ENCODE peak calls at places on chromosomes 4 and X, in eight cellular contexts. C is left ventricle myocardium inferior, O is IMR-90, B is breast epithelium, Y is body of pancreas, V is upper lobe of left lung, I is RWPE1, E is AG04450. X is an unnamed sample.

GRCh38 chrX:111010151-111010550 is 85.8 kb upstream of the PAK3 start:
- DNase-seq in B (no peak), I (no peak), C (no peak), V (no peak), O (no peak), Y (no peak), E (no peak), X (no peak)

GRCh38 chr4:139887962-139888735 is 222.5 kb downstream of the MGST2 start:
- DNase-seq in Y (no peak), O (no peak), C (no peak), V (peak; percentile 75), E (no peak), I (peak; percentile 72), B (peak; percentile 80), X (no peak)

GRCh38 chrX:44770111-44770510 is 73.7 kb upstream of the DUSP21 start:
- DNase-seq in O (no peak), C (no peak), I (no peak), V (no peak), E (no peak), B (no peak), Y (no peak), X (no peak)

GRCh38 chr4:14434916-14435315 is 567.4 kb upstream of the CPEB2 start:
- DNase-seq in V (no peak), I (no peak), B (no peak), E (no peak), O (no peak), Y (no peak), C (no peak), X (no peak)

GRCh38 chr4:182642831-182643230 is 274.4 kb downstream of the DCTD start:
- DNase-seq in V (no peak), C (no peak), E (no peak), I (peak; percentile 3), O (peak; percentile 66), B (no peak), Y (no peak), X (no peak)

GRCh38 chr4:75891611-75892010 is 10.6 kb downstream of the PPEF2 start:
- DNase-seq in V (no peak), Y (no peak), E (no peak), I (no peak), B (no peak), O (no peak), C (no peak), X (no peak)

GRCh38 chrX:133265331-133265730 is 47.2 kb upstream of the TFDP3 start:
- DNase-seq in E (no peak), B (no peak), I (no peak), Y (no peak), O (no peak), C (no peak), V (no peak), X (no peak)

GRCh38 chr4:91325495-91325894 is 978.3 kb upstream of the GRID2 start:
- DNase-seq in Y (peak; percentile 61), V (no peak), E (no peak), B (no peak), O (no peak), C (no peak), I (peak; percentile 3), X (no peak)

GRCh38 chrX:119237526-119238035 is 1.5 kb downstream of the PGRMC1 start:
- DNase-seq in E (no peak), Y (no peak), C (no peak), V (no peak), B (no peak), I (no peak), O (no peak), X (no peak)

GRCh38 chrX:138925330-138925729 is 213.8 kb upstream of the FGF13 start:
- DNase-seq in Y (no peak), E (peak; percentile 46), O (peak; percentile 27), B (no peak), C (no peak), I (peak; percentile 26), V (peak; percentile 22), X (no peak)

GRCh38 chrX:134548257-134548732 is 88.3 kb downstream of the HPRT1 start:
- DNase-seq in V (no peak), C (no peak), B (no peak), O (no peak), Y (no peak), E (no peak), I (no peak), X (no peak)

GRCh38 chr4:40629401-40630334 is at the start of gene RBM47:
- DNase-seq in E (no peak), Y (peak; percentile 91), I (peak; percentile 72), O (peak; percentile 40), C (peak; percentile 54), B (peak; percentile 73), V (peak; percentile 77), X (peak; percentile 87)

GRCh38 chr4:155738548-155738947 is 20.3 kb upstream of the GUCY1B1 start:
- DNase-seq in V (no peak), E (peak; percentile 68), C (no peak), I (no peak), Y (no peak), O (peak; percentile 90), B (no peak), X (no peak)

GRCh38 chr4:155748039-155748438 is 10.8 kb upstream of the GUCY1B1 start:
- DNase-seq in C (no peak), O (no peak), V (no peak), E (no peak), B (no peak), I (no peak), Y (no peak), X (no peak)

GRCh38 chr4:155745984-155746383 is 12.8 kb upstream of the GUCY1B1 start:
- DNase-seq in Y (peak; percentile 7), O (peak; percentile 82), B (no peak), I (no peak), C (no peak), V (no peak), E (no peak), X (no peak)

GRCh38 chr4:155741546-155741945 is 17.3 kb upstream of the GUCY1B1 start:
- DNase-seq in C (no peak), I (no peak), B (no peak), E (no peak), Y (no peak), V (no peak), O (no peak), X (no peak)

GRCh38 chr4:155742310-155743015 is 16.4 kb upstream of the GUCY1B1 start:
- DNase-seq in B (no peak), V (no peak), E (no peak), C (no peak), O (no peak), I (no peak), Y (no peak), X (no peak)
- TF ChIP-seq CTCF in B (no peak), V (no peak), E (peak; percentile 43), C (no peak), O (no peak), I (no peak), Y (no peak), X (no peak)

GRCh38 chr4:99652596-99653436 is 4.8 kb downstream of the C4orf54 start:
- DNase-seq in V (no peak), C (no peak), E (no peak), Y (no peak), O (no peak), I (no peak), B (no peak), X (no peak)
- H3K27ac ChIP-seq in V (no peak overlapping the region), C (no peak overlapping the region), E (no peak overlapping the region), Y (no peak overlapping the region), O (no peak overlapping the region), I (no peak overlapping the region), B (no peak overlapping the region), X (no peak overlapping the region)

GRCh38 chr4:17448689-17449088 is 63.2 kb downstream of the QDPR start:
- DNase-seq in V (no peak), I (no peak), B (no peak), E (peak; percentile 27), C (no peak), O (peak; percentile 72), Y (no peak), X (no peak)
- TF ChIP-seq CTCF in V (no peak), I (no peak), B (no peak), E (no peak), C (no peak), O (no peak), Y (no peak), X (no peak)

GRCh38 chr4:103648541-103648940 is 71.2 kb downstream of the TACR3 start:
- DNase-seq in E (no peak), O (no peak), Y (no peak), I (no peak), B (no peak), C (no peak), V (no peak), X (no peak)
- H3K27ac ChIP-seq in E (no peak overlapping the region), O (no peak overlapping the region), Y (no peak overlapping the region), I (no peak overlapping the region), B (no peak overlapping the region), C (no peak overlapping the region), V (no peak overlapping the region), X (no peak overlapping the region)

DNA sequence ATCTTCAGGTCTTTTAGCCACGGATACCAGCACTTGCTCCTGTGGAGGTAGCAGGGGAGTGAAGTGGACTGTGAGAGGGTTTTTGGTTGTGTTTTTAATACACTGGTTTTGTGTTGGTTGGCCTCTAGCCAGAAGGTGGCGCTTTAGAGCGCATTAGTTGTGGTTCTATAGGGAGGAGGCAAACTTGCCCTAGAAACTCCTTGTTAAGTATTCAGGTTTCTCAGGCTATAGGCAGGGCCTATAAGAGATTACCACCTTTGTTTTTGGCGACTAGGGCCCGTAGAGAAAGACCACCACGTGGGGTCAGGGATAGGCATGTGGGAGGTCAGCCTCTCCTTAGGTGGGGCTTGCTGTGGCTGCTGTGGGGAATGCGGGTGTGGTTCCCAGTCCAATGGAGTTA is 221.6 kb upstream of the SPANXN4 start:
- DNase-seq in Y (no peak), V (no peak), E (no peak), I (no peak), B (no peak), O (no peak), C (no peak), X (no peak)
- TF ChIP-seq CTCF in Y (no peak), V (no peak), E (no peak), I (no peak), B (no peak), O (no peak), C (no peak), X (no peak)

GRCh38 chr4:1293531-1293941 is 3.8 kb downstream of the MAEA start:
- DNase-seq in E (no peak), C (no peak), B (no peak), Y (no peak), I (no peak), V (peak; percentile 11), O (no peak), X (peak; percentile 12)

GRCh38 chr4:1291091-1291490 is 1.4 kb downstream of the MAEA start:
- DNase-seq in E (no peak), B (no peak), I (no peak), V (no peak), Y (no peak), O (no peak), C (no peak), X (peak; percentile 35)

GRCh38 chr4:1293981-1294380 is 4.3 kb downstream of the MAEA start:
- DNase-seq in V (peak; percentile 17), O (no peak), C (no peak), B (no peak), Y (peak; percentile 58), E (no peak), I (no peak), X (no peak)

GRCh38 chr4:1290165-1290977 is 680 bp downstream of the MAEA start:
- DNase-seq in V (peak; percentile 36), E (no peak), O (peak; percentile 4), B (no peak), Y (peak; percentile 80), I (peak; percentile 12), C (no peak), X (peak; percentile 50)

GRCh38 chr4:1291996-1292702 is 2.5 kb downstream of the MAEA start:
- DNase-seq in Y (no peak), E (no peak), V (peak; percentile 14), B (no peak), I (no peak), C (no peak), O (no peak), X (no peak)
- H3K27ac ChIP-seq in Y (peak overlapping the region; percentile 27), E (no peak overlapping the region), V (no peak overlapping the region), B (no peak overlapping the region), I (peak overlapping the region; percentile 59), C (peak overlapping the region; percentile 96), O (no peak overlapping the region), X (no peak overlapping the region)

X was measured in right lobe of liver.